ENCODE peak calls at places on chromosomes 5 and 9, in six cellular contexts. One of them, this sample, is unnamed.

GRCh38 chr5:41457094-41457493 is 53.3 kb downstream of the PLCXD3 start:
- DNase-seq in ovary: no peak
- DNase-seq in endodermal cell: no peak
- DNase-seq in astrocyte of the cerebellum: no peak
- DNase-seq in breast epithelium: no peak
- DNase-seq in HCT116: no peak
- DNase-seq in this sample: no peak

GRCh38 chr9:714675-715074 is 126.8 kb upstream of the DMRT1 start:
- DNase-seq in endodermal cell: no peak
- DNase-seq in astrocyte of the cerebellum: no peak
- DNase-seq in ovary: no peak
- DNase-seq in breast epithelium: no peak
- DNase-seq in HCT116: no peak
- DNase-seq in this sample: no peak

GRCh38 chr5:87645241-87645640 is 232.5 kb upstream of the CCNH start:
- DNase-seq in ovary: no peak
- DNase-seq in astrocyte of the cerebellum: no peak
- DNase-seq in HCT116: peak; percentile 12
- DNase-seq in breast epithelium: no peak
- DNase-seq in endodermal cell: no peak
- DNase-seq in this sample: no peak

GRCh38 chr9:17402309-17402708 is 176.6 kb upstream of the SH3GL2 start:
- DNase-seq in HCT116: no peak
- DNase-seq in endodermal cell: no peak
- DNase-seq in breast epithelium: no peak
- DNase-seq in ovary: no peak
- DNase-seq in astrocyte of the cerebellum: peak; percentile 9
- DNase-seq in this sample: no peak

GRCh38 chr5:154836225-154836624 is 14.2 kb downstream of the FAXDC2 start:
- DNase-seq in ovary: no peak
- DNase-seq in astrocyte of the cerebellum: no peak
- DNase-seq in endodermal cell: no peak
- DNase-seq in breast epithelium: no peak
- DNase-seq in HCT116: no peak
- DNase-seq in this sample: no peak

GRCh38 chr9:4994166-4994890 is 9.3 kb downstream of the JAK2 start:
- DNase-seq in endodermal cell: no peak
- DNase-seq in ovary: no peak
- DNase-seq in HCT116: no peak
- DNase-seq in astrocyte of the cerebellum: no peak
- DNase-seq in breast epithelium: no peak
- DNase-seq in this sample: no peak

GRCh38 chr9:95025213-95026170 is 292.0 kb downstream of the FANCC start:
- DNase-seq in endodermal cell: no peak
- DNase-seq in breast epithelium: no peak
- DNase-seq in astrocyte of the cerebellum: peak; percentile 65
- DNase-seq in HCT116: no peak
- DNase-seq in ovary: peak; percentile 54
- DNase-seq in this sample: peak; percentile 88

GRCh38 chr5:80186634-80187033 is 69.2 kb downstream of the SERINC5 start:
- DNase-seq in astrocyte of the cerebellum: no peak
- DNase-seq in ovary: no peak
- DNase-seq in breast epithelium: no peak
- DNase-seq in endodermal cell: no peak
- DNase-seq in HCT116: no peak
- DNase-seq in this sample: no peak

GRCh38 chr5:64939772-64940510 is 171.2 kb downstream of the CWC27 start:
- DNase-seq in breast epithelium: no peak
- DNase-seq in HCT116: no peak
- DNase-seq in endodermal cell: peak; percentile 70
- DNase-seq in astrocyte of the cerebellum: no peak
- DNase-seq in ovary: peak; percentile 10
- DNase-seq in this sample: no peak

GRCh38 chr5:102152906-102153787 is 142.9 kb downstream of the SLCO4C1 start:
- DNase-seq in endodermal cell: peak; percentile 60
- DNase-seq in ovary: no peak
- DNase-seq in HCT116: peak; percentile 35
- DNase-seq in breast epithelium: no peak
- DNase-seq in astrocyte of the cerebellum: peak; percentile 0
- DNase-seq in this sample: no peak

GRCh38 chr9:21871256-21871975 is 69.0 kb downstream of the MTAP start:
- DNase-seq in HCT116: no peak
- DNase-seq in endodermal cell: no peak
- DNase-seq in breast epithelium: no peak
- DNase-seq in astrocyte of the cerebellum: no peak
- DNase-seq in ovary: no peak
- DNase-seq in this sample: no peak

GRCh38 chr9:138053321-138053868 is 175.8 kb downstream of the CACNA1B start:
- DNase-seq in ovary: no peak
- DNase-seq in HCT116: peak; percentile 22
- DNase-seq in astrocyte of the cerebellum: no peak
- DNase-seq in endodermal cell: peak; percentile 79
- DNase-seq in breast epithelium: peak; percentile 31
- DNase-seq in this sample: no peak

GRCh38 chr5:10351199-10351881 is 2.2 kb upstream of the MARCHF6 start:
- DNase-seq in HCT116: no peak
- DNase-seq in endodermal cell: peak; percentile 49
- DNase-seq in breast epithelium: no peak
- DNase-seq in ovary: no peak
- DNase-seq in astrocyte of the cerebellum: no peak
- DNase-seq in this sample: no peak

GRCh38 chr9:35172878-35173277 is 11.1 kb downstream of the UNC13B start:
- DNase-seq in ovary: no peak
- DNase-seq in astrocyte of the cerebellum: no peak
- DNase-seq in endodermal cell: no peak
- DNase-seq in breast epithelium: no peak
- DNase-seq in HCT116: no peak
- DNase-seq in this sample: no peak

GRCh38 chr9:72980600-72981265 is 27.9 kb upstream of the ALDH1A1 start:
- DNase-seq in ovary: no peak
- DNase-seq in endodermal cell: no peak
- DNase-seq in astrocyte of the cerebellum: no peak
- DNase-seq in breast epithelium: no peak
- DNase-seq in HCT116: no peak
- DNase-seq in this sample: no peak

GRCh38 chr5:96017951-96018350 is 56.3 kb upstream of the ELL2 start:
- DNase-seq in endodermal cell: no peak
- DNase-seq in breast epithelium: no peak
- DNase-seq in ovary: no peak
- DNase-seq in astrocyte of the cerebellum: no peak
- DNase-seq in HCT116: no peak
- DNase-seq in this sample: peak; percentile 90

GRCh38 chr5:75363111-75363510 is 26.1 kb downstream of the HMGCR start:
- DNase-seq in endodermal cell: peak; percentile 59
- DNase-seq in breast epithelium: no peak
- DNase-seq in HCT116: no peak
- DNase-seq in astrocyte of the cerebellum: no peak
- DNase-seq in ovary: no peak
- DNase-seq in this sample: no peak

GRCh38 chr9:97501177-97501971 is at the start of gene TMOD1:
- DNase-seq in HCT116: peak; percentile 23
- DNase-seq in ovary: peak; percentile 76
- DNase-seq in breast epithelium: no peak
- DNase-seq in astrocyte of the cerebellum: no peak
- DNase-seq in endodermal cell: peak; percentile 87
- DNase-seq in this sample: no peak

GRCh38 chr5:144395704-144396103 is 225.0 kb downstream of the KCTD16 start:
- DNase-seq in endodermal cell: no peak
- DNase-seq in ovary: no peak
- DNase-seq in HCT116: no peak
- DNase-seq in astrocyte of the cerebellum: no peak
- DNase-seq in breast epithelium: no peak
- DNase-seq in this sample: no peak

GRCh38 chr9:125296843-125297372 is 35.3 kb downstream of the GAPVD1 start:
- DNase-seq in ovary: no peak
- DNase-seq in astrocyte of the cerebellum: no peak
- DNase-seq in endodermal cell: peak; percentile 47
- DNase-seq in HCT116: no peak
- DNase-seq in breast epithelium: no peak
- DNase-seq in this sample: no peak

GRCh38 chr5:143025376-143025775 is 255.2 kb downstream of the ARHGAP26 start:
- DNase-seq in endodermal cell: no peak
- DNase-seq in HCT116: no peak
- DNase-seq in astrocyte of the cerebellum: no peak
- DNase-seq in breast epithelium: no peak
- DNase-seq in ovary: no peak
- DNase-seq in this sample: no peak

GRCh38 chr5:83551826-83552225 is 80.3 kb downstream of the VCAN start:
- DNase-seq in astrocyte of the cerebellum: no peak
- DNase-seq in endodermal cell: no peak
- DNase-seq in HCT116: no peak
- DNase-seq in breast epithelium: no peak
- DNase-seq in ovary: no peak
- DNase-seq in this sample: no peak

GRCh38 chr9:121556580-121556979 is 56.9 kb upstream of the GGTA1 start:
- DNase-seq in ovary: peak; percentile 53
- DNase-seq in HCT116: no peak
- DNase-seq in breast epithelium: peak; percentile 61
- DNase-seq in astrocyte of the cerebellum: peak; percentile 99
- DNase-seq in endodermal cell: no peak
- DNase-seq in this sample: peak; percentile 96

GRCh38 chr9:106921341-106921899 is 58.5 kb downstream of the ZNF462 start:
- DNase-seq in ovary: peak; percentile 70
- DNase-seq in astrocyte of the cerebellum: peak; percentile 35
- DNase-seq in HCT116: peak; percentile 23
- DNase-seq in endodermal cell: peak; percentile 60
- DNase-seq in breast epithelium: no peak
- DNase-seq in this sample: no peak

GRCh38 chr5:94613583-94613982 is 4.8 kb downstream of the KIAA0825 start:
- DNase-seq in endodermal cell: no peak
- DNase-seq in astrocyte of the cerebellum: no peak
- DNase-seq in breast epithelium: no peak
- DNase-seq in ovary: no peak
- DNase-seq in HCT116: peak; percentile 33
- DNase-seq in this sample: no peak

GRCh38 chr5:148387325-148387724 is 3.6 kb downstream of the FBXO38 start:
- DNase-seq in HCT116: no peak
- DNase-seq in endodermal cell: no peak
- DNase-seq in ovary: no peak
- DNase-seq in breast epithelium: no peak
- DNase-seq in astrocyte of the cerebellum: peak; percentile 12
- DNase-seq in this sample: peak; percentile 65

GRCh38 chr9:22111871-22112247 is 102.8 kb upstream of the CDKN2B start:
- DNase-seq in ovary: no peak
- DNase-seq in breast epithelium: no peak
- DNase-seq in endodermal cell: no peak
- DNase-seq in astrocyte of the cerebellum: peak; percentile 87
- DNase-seq in HCT116: no peak
- DNase-seq in this sample: no peak

GRCh38 chr9:81685763-81686613 is 3.4 kb downstream of the TLE1 start:
- DNase-seq in astrocyte of the cerebellum: no peak
- DNase-seq in endodermal cell: no peak
- DNase-seq in breast epithelium: no peak
- DNase-seq in HCT116: no peak
- DNase-seq in ovary: no peak
- DNase-seq in this sample: no peak
- H3K4me3 ChIP-seq in astrocyte of the cerebellum: peak overlapping the region; percentile 96
- H3K4me3 ChIP-seq in endodermal cell: peak overlapping the region; percentile 98
- H3K4me3 ChIP-seq in breast epithelium: peak overlapping the region; percentile 84
- H3K4me3 ChIP-seq in HCT116: no peak overlapping the region
- H3K4me3 ChIP-seq in ovary: peak overlapping the region; percentile 91
- H3K4me3 ChIP-seq in this sample: no peak overlapping the region

DNA sequence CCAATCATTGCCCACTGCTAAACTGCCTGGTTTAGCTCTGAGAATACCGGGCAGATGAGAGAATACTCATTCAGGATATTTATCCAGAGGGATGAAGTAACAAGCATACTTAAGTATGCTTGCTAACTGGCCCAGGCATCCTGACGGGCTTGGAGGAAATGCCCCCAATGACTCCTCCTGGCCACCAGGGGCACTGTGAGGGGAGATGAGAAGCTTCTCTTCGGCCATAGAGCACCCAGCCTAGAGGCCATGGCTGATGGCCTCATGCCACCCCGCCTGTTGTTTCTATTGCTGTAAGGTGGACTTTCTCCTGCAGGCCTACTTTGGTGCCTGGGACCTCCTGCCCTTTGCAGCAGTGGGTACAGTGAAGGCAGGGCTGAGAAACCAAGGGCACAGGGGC is 134.5 kb upstream of the FSTL4 start:
- DNase-seq in breast epithelium: no peak
- DNase-seq in HCT116: peak; percentile 21
- DNase-seq in astrocyte of the cerebellum: no peak
- DNase-seq in ovary: no peak
- DNase-seq in endodermal cell: peak; percentile 75
- DNase-seq in this sample: no peak
- TF ChIP-seq CTCF in breast epithelium: no peak
- TF ChIP-seq CTCF in HCT116: peak; percentile 62
- TF ChIP-seq CTCF in astrocyte of the cerebellum: no peak
- TF ChIP-seq CTCF in ovary: no peak
- TF ChIP-seq CTCF in endodermal cell: peak; percentile 67
- TF ChIP-seq CTCF in this sample: no peak

GRCh38 chr5:55633574-55634203 is 78.4 kb downstream of the SLC38A9 start:
- DNase-seq in breast epithelium: no peak
- DNase-seq in ovary: no peak
- DNase-seq in astrocyte of the cerebellum: peak; percentile 74
- DNase-seq in HCT116: peak; percentile 13
- DNase-seq in endodermal cell: no peak
- DNase-seq in this sample: no peak
- H3K4me3 ChIP-seq in breast epithelium: no peak overlapping the region
- H3K4me3 ChIP-seq in ovary: no peak overlapping the region
- H3K4me3 ChIP-seq in astrocyte of the cerebellum: no peak overlapping the region
- H3K4me3 ChIP-seq in HCT116: no peak overlapping the region
- H3K4me3 ChIP-seq in endodermal cell: no peak overlapping the region
- H3K4me3 ChIP-seq in this sample: no peak overlapping the region

DNA sequence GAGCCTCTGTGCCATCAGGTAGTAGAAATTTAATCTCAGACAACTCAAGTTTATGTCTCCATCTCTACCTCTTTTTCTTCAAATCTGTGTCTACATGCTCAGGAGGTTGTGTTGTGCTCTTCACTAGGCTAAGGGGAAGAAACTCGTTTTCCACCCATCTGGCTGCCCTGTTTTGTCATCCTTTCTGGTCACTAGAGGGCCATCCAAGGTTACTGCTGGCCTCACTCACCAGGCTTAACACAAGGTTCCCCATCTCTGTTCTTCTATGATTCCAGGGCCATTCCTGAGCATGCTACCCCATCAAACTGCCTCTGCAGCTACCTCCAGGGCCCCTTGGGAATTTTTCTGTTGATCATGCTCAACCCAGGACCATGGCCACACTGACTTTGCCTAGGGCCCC is 213.3 kb upstream of the FBXL7 start:
- DNase-seq in endodermal cell: peak; percentile 59
- DNase-seq in ovary: no peak
- DNase-seq in HCT116: no peak
- DNase-seq in breast epithelium: no peak
- DNase-seq in astrocyte of the cerebellum: no peak
- DNase-seq in this sample: no peak
- TF ChIP-seq CTCF in endodermal cell: peak; percentile 74
- TF ChIP-seq CTCF in ovary: no peak
- TF ChIP-seq CTCF in HCT116: no peak
- TF ChIP-seq CTCF in breast epithelium: no peak
- TF ChIP-seq CTCF in astrocyte of the cerebellum: peak; percentile 17
- TF ChIP-seq CTCF in this sample: no peak

DNA sequence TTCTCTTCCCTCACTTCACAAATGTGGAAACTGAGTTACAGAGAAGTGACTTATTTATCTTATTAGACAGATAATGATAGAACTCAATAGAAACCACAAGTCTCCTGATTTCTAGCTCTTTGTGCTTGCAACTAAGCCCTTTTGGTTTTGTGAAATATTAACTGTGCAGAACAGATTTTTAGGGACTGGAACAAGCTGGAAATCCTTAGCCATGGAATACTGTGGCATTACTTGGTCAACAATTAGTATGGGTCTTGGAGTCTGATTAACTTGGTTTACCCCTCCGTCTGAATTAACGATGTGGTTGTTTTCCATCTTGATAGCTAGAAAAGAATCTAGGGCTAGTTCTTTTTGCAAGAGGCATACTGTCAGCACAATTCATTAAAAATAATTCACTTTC is 584 bp upstream of the KLF9 start:
- DNase-seq in breast epithelium: no peak
- DNase-seq in HCT116: no peak
- DNase-seq in endodermal cell: no peak
- DNase-seq in astrocyte of the cerebellum: no peak
- DNase-seq in ovary: no peak
- DNase-seq in this sample: no peak
- H3K4me3 ChIP-seq in breast epithelium: peak overlapping the region; percentile 98
- H3K4me3 ChIP-seq in HCT116: no peak overlapping the region
- H3K4me3 ChIP-seq in endodermal cell: no peak overlapping the region
- H3K4me3 ChIP-seq in astrocyte of the cerebellum: peak overlapping the region; percentile 94
- H3K4me3 ChIP-seq in ovary: peak overlapping the region; percentile 97
- H3K4me3 ChIP-seq in this sample: peak overlapping the region; percentile 1